ENCODE peak calls at places on chromosomes 3 and 15, in nine cellular contexts. P, B, D, N, M, E, Q, R and Z are unnamed samples.

GRCh38 chr15:59611277-59612260 is at the start of gene GCNT3:
- DNase-seq in B (peak; percentile 30), R (peak; percentile 21), M (peak; percentile 33), E (peak; percentile 88), Q (no peak), N (no peak), P (peak; percentile 9), D (no peak), Z (no peak)

GRCh38 chr15:46576611-46577010 is 941.8 kb downstream of the SQOR start:
- DNase-seq in N (no peak), M (no peak), B (no peak), E (no peak), Q (no peak), R (no peak), D (no peak), P (no peak), Z (peak; percentile 2)

GRCh38 chr15:64004582-64004981 is 41.7 kb downstream of the DAPK2 start:
- DNase-seq in R (no peak), M (no peak), P (no peak), B (no peak), D (peak; percentile 63), Q (no peak), E (peak; percentile 71), N (no peak), Z (peak; percentile 67)

GRCh38 chr3:94062513-94063404 is at the start of the genes DHFR2 and NSUN3:
- DNase-seq in P (peak; percentile 98), Q (peak; percentile 97), M (peak; percentile 99), R (peak; percentile 84), D (peak; percentile 92), E (peak; percentile 93), N (peak; percentile 83), B (peak; percentile 98), Z (peak; percentile 93)

GRCh38 chr3:95341314-95341713 is 1278.5 kb downstream of the NSUN3 start:
- DNase-seq in N (no peak), Q (no peak), M (no peak), R (no peak), D (no peak), P (no peak), B (no peak), E (peak; percentile 45), Z (no peak)

GRCh38 chr15:32987067-32987466 is 207.4 kb downstream of the FMN1 start:
- DNase-seq in B (no peak), D (no peak), E (peak; percentile 41), M (no peak), N (no peak), Q (no peak), P (no peak), R (no peak), Z (no peak)

GRCh38 chr3:70180664-70181063 is 131.8 kb downstream of the MDFIC2 start:
- DNase-seq in N (no peak), D (no peak), Q (no peak), E (no peak), B (no peak), M (no peak), P (no peak), R (peak; percentile 26), Z (no peak)

GRCh38 chr3:13480340-13481318 is 523 bp downstream of the HDAC11 start:
- DNase-seq in R (no peak), M (no peak), B (no peak), D (no peak), E (no peak), N (no peak), Q (no peak), P (no peak), Z (no peak)

GRCh38 chr3:123880998-123881561 is 3.1 kb downstream of the MYLK start:
- DNase-seq in M (peak; percentile 64), R (no peak), B (no peak), E (no peak), P (peak; percentile 54), D (no peak), Q (no peak), N (no peak), Z (peak; percentile 12)

GRCh38 chr15:35540885-35541284 is 5.1 kb downstream of the DPH6 start:
- DNase-seq in D (no peak), E (no peak), N (no peak), Q (no peak), B (no peak), R (no peak), P (peak; percentile 64), M (peak; percentile 51), Z (no peak)
- TF ChIP-seq CTCF in D (no peak), E (no peak), N (no peak), Q (no peak), B (no peak), R (no peak), P (no peak), M (no peak), Z (no peak)

GRCh38 chr3:43632269-43632733 is 10.5 kb upstream of the ANO10 start:
- DNase-seq in D (no peak), P (peak; percentile 85), M (peak; percentile 62), R (no peak), E (peak; percentile 71), Q (no peak), B (no peak), N (no peak), Z (no peak)
- TF ChIP-seq CTCF in D (no peak), P (no peak), M (no peak), R (no peak), E (no peak), Q (no peak), B (no peak), N (no peak), Z (no peak)

GRCh38 chr15:48603123-48603500 is 42.4 kb downstream of the FBN1 start:
- DNase-seq in D (no peak), M (peak; percentile 47), Q (no peak), N (no peak), B (no peak), R (no peak), E (no peak), P (peak; percentile 39), Z (no peak)
- TF ChIP-seq CTCF in D (no peak), M (no peak), Q (no peak), N (peak; percentile 30), B (no peak), R (no peak), E (no peak), P (no peak), Z (no peak)

DNA sequence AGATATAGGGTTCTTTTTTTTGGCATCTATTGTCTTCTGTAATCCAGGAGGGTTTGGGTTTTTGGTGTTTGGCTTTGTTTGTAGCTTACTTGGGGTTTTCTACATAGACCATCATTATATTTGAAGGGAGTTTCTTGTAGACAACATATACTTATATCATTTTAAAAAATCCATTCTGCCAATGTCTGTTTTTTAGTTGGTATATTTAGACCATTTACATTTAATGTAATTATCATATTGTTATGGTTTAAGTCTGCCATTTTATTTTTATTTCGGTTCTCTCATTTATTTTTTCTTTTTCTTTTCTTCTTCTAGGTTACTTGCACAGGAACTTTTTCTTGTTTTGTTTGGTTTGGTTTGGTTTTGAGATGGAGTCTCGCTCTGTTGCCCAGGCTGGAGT is 5.5 kb upstream of the MGLL start:
- DNase-seq in N (no peak), R (no peak), Q (no peak), P (no peak), D (no peak), E (no peak), M (no peak), B (no peak), Z (no peak)
- TF ChIP-seq CTCF in N (no peak), R (no peak), Q (no peak), P (no peak), D (no peak), E (no peak), M (no peak), B (no peak), Z (no peak)

GRCh38 chr15:67105065-67105951 is 39.9 kb downstream of the SMAD3 start:
- DNase-seq in Q (no peak), D (no peak), M (peak; percentile 98), P (peak; percentile 98), N (no peak), R (no peak), E (peak; percentile 97), B (no peak), Z (peak; percentile 93)
- TF ChIP-seq CTCF in Q (no peak), D (no peak), M (peak; percentile 21), P (no peak), N (no peak), R (no peak), E (peak; percentile 6), B (no peak), Z (peak; percentile 24)